ENCODE peak calls at places on chromosomes 7 and 10, in six cellular contexts. One of them, this sample, is unnamed.

GRCh38 chr7:118372530-118372929 is 148.0 kb downstream of the ANKRD7 start:
- DNase-seq in GM04504: no peak
- DNase-seq in activated naive CD4-positive, alpha-beta T cell treated with anti-CD3 and anti-CD28 coated beads, Interleukin-2, amount 50 U/mL, for 72 hours: no peak
- DNase-seq in NCI-H460: no peak
- DNase-seq in left cardiac atrium: no peak
- DNase-seq in SHP77: no peak
- DNase-seq in this sample: no peak

GRCh38 chr7:22387583-22387982 is 30.6 kb upstream of the RAPGEF5 start:
- DNase-seq in SHP77: no peak
- DNase-seq in GM04504: peak; percentile 14
- DNase-seq in left cardiac atrium: no peak
- DNase-seq in activated naive CD4-positive, alpha-beta T cell treated with anti-CD3 and anti-CD28 coated beads, Interleukin-2, amount 50 U/mL, for 72 hours: no peak
- DNase-seq in NCI-H460: no peak
- DNase-seq in this sample: no peak

GRCh38 chr7:151660141-151660540 is 140.4 kb upstream of the RHEB start:
- DNase-seq in GM04504: no peak
- DNase-seq in left cardiac atrium: no peak
- DNase-seq in SHP77: no peak
- DNase-seq in activated naive CD4-positive, alpha-beta T cell treated with anti-CD3 and anti-CD28 coated beads, Interleukin-2, amount 50 U/mL, for 72 hours: no peak
- DNase-seq in NCI-H460: no peak
- DNase-seq in this sample: no peak

GRCh38 chr7:44307301-44307900 is 18.0 kb downstream of the CAMK2B start:
- DNase-seq in SHP77: peak; percentile 66
- DNase-seq in left cardiac atrium: peak; percentile 49
- DNase-seq in GM04504: peak; percentile 6
- DNase-seq in activated naive CD4-positive, alpha-beta T cell treated with anti-CD3 and anti-CD28 coated beads, Interleukin-2, amount 50 U/mL, for 72 hours: peak; percentile 54
- DNase-seq in NCI-H460: peak; percentile 36
- DNase-seq in this sample: peak; percentile 30

GRCh38 chr7:94409561-94409960 is 14.9 kb downstream of the COL1A2 start:
- DNase-seq in SHP77: no peak
- DNase-seq in activated naive CD4-positive, alpha-beta T cell treated with anti-CD3 and anti-CD28 coated beads, Interleukin-2, amount 50 U/mL, for 72 hours: no peak
- DNase-seq in left cardiac atrium: no peak
- DNase-seq in NCI-H460: no peak
- DNase-seq in GM04504: no peak
- DNase-seq in this sample: no peak

GRCh38 chr7:126668367-126668752 is 584.4 kb downstream of the GRM8 start:
- DNase-seq in GM04504: no peak
- DNase-seq in NCI-H460: no peak
- DNase-seq in SHP77: no peak
- DNase-seq in activated naive CD4-positive, alpha-beta T cell treated with anti-CD3 and anti-CD28 coated beads, Interleukin-2, amount 50 U/mL, for 72 hours: no peak
- DNase-seq in left cardiac atrium: no peak
- DNase-seq in this sample: no peak

GRCh38 chr7:5497158-5498103 is 73.8 kb upstream of the TNRC18 start:
- DNase-seq in SHP77: no peak
- DNase-seq in left cardiac atrium: no peak
- DNase-seq in GM04504: no peak
- DNase-seq in activated naive CD4-positive, alpha-beta T cell treated with anti-CD3 and anti-CD28 coated beads, Interleukin-2, amount 50 U/mL, for 72 hours: no peak
- DNase-seq in NCI-H460: no peak
- DNase-seq in this sample: no peak

GRCh38 chr7:103593691-103594090 is 147.7 kb upstream of the SLC26A5 start:
- DNase-seq in SHP77: no peak
- DNase-seq in activated naive CD4-positive, alpha-beta T cell treated with anti-CD3 and anti-CD28 coated beads, Interleukin-2, amount 50 U/mL, for 72 hours: no peak
- DNase-seq in NCI-H460: no peak
- DNase-seq in left cardiac atrium: no peak
- DNase-seq in GM04504: peak; percentile 10
- DNase-seq in this sample: no peak

GRCh38 chr10:129741280-129741977 is 222.6 kb downstream of the EBF3 start:
- DNase-seq in activated naive CD4-positive, alpha-beta T cell treated with anti-CD3 and anti-CD28 coated beads, Interleukin-2, amount 50 U/mL, for 72 hours: no peak
- DNase-seq in NCI-H460: no peak
- DNase-seq in left cardiac atrium: no peak
- DNase-seq in GM04504: no peak
- DNase-seq in SHP77: no peak
- DNase-seq in this sample: no peak

GRCh38 chr10:78543749-78544446 is 510.2 kb downstream of the RPS24 start:
- DNase-seq in left cardiac atrium: peak; percentile 85
- DNase-seq in SHP77: no peak
- DNase-seq in GM04504: peak; percentile 88
- DNase-seq in NCI-H460: no peak
- DNase-seq in activated naive CD4-positive, alpha-beta T cell treated with anti-CD3 and anti-CD28 coated beads, Interleukin-2, amount 50 U/mL, for 72 hours: no peak
- DNase-seq in this sample: no peak

This sample was measured in activated naive CD8-positive, alpha-beta T cell treated with anti-CD3 and anti-CD28 coated beads, Interleukin-2, amount 50 U/mL, for 24 hours.